ENCODE peak calls at places on chromosomes 2 and 18, in five cellular contexts. O, T, K, F and C are unnamed samples.

GRCh38 chr2:67888351-67889005 is 174.3 kb downstream of the C1D start:
- DNase-seq in O (no peak), T (no peak), K (no peak), F (no peak), C (no peak)

GRCh38 chr2:238114331-238114841 is 14.2 kb downstream of the ESPNL start:
- DNase-seq in O (no peak), T (no peak), K (no peak), F (no peak), C (no peak)

GRCh38 chr2:112869258-112869842 is 32.8 kb upstream of the IL1B start:
- DNase-seq in O (peak), T (peak), K (no peak), F (no peak), C (no peak)

GRCh38 chr2:197215988-197216979 is 94.3 kb downstream of the ANKRD44 start:
- DNase-seq in O (no peak), T (no peak), K (no peak), F (no peak), C (no peak)

GRCh38 chr18:31651369-31651768 is 33.0 kb downstream of the B4GALT6 start:
- DNase-seq in O (no peak), T (no peak), K (no peak), F (no peak), C (no peak)

GRCh38 chr2:58633576-58634365 is 392.6 kb upstream of the FANCL start:
- DNase-seq in O (no peak), T (no peak), K (no peak), F (no peak), C (no peak)

GRCh38 chr2:62306751-62307468 is 111.0 kb downstream of the B3GNT2 start:
- DNase-seq in O (no peak), T (peak), K (no peak), F (no peak), C (no peak)

GRCh38 chr2:126306539-126306938 is 349.4 kb upstream of the GYPC start:
- DNase-seq in O (no peak), T (no peak), K (no peak), F (no peak), C (no peak)

GRCh38 chr18:76519156-76519549 is 24.1 kb upstream of the ZNF516 start:
- DNase-seq in O (no peak), T (no peak), K (no peak), F (no peak), C (no peak)

GRCh38 chr2:232369126-232369955 is 9.2 kb upstream of the ALPP start:
- DNase-seq in O (peak), T (no peak), K (peak), F (no peak), C (no peak)

GRCh38 chr2:111659361-111660281 is 224.4 kb downstream of the ANAPC1 start:
- DNase-seq in O (peak), T (peak), K (peak), F (peak), C (no peak)

GRCh38 chr2:169799555-169799954 is 884 bp downstream of the SSB start:
- DNase-seq in O (no peak), T (no peak), K (no peak), F (no peak), C (no peak)

GRCh38 chr2:218711550-218711929 is 905 bp downstream of the TTLL4 start:
- DNase-seq in O (no peak), T (no peak), K (no peak), F (no peak), C (no peak)

GRCh38 chr2:169108098-169108884 is 38.9 kb downstream of the DHRS9 start:
- DNase-seq in O (no peak), T (no peak), K (no peak), F (no peak), C (no peak)

GRCh38 chr2:113111823-113112287 is 15.5 kb upstream of the IL1RN start:
- DNase-seq in O (no peak), T (no peak), K (no peak), F (no peak), C (no peak)

GRCh38 chr2:108315408-108316193 is 26.9 kb downstream of the SULT1C2 start:
- DNase-seq in O (no peak), T (peak), K (no peak), F (no peak), C (no peak)

GRCh38 chr2:29519996-29520395 is 401.4 kb downstream of the ALK start:
- DNase-seq in O (no peak), T (no peak), K (no peak), F (no peak), C (no peak)

GRCh38 chr2:172107690-172108586 is 5.2 kb upstream of the DLX2 start:
- DNase-seq in O (no peak), T (no peak), K (no peak), F (no peak), C (no peak)

GRCh38 chr2:164903944-164904343 is 51.4 kb downstream of the SLC38A11 start:
- DNase-seq in O (no peak), T (peak), K (no peak), F (no peak), C (no peak)

GRCh38 chr2:112834379-112835014 is 2.1 kb downstream of the IL1B start:
- DNase-seq in O (no peak), T (no peak), K (no peak), F (no peak), C (no peak)

GRCh38 chr2:73203055-73203681 is 794 bp downstream of the NOTO start:
- DNase-seq in O (no peak), T (no peak), K (no peak), F (no peak), C (no peak)

GRCh38 chr2:73208258-73208657 is 5.8 kb upstream of the SMYD5 start:
- DNase-seq in O (no peak), T (no peak), K (no peak), F (no peak), C (no peak)

GRCh38 chr2:73205611-73206010 is 3.2 kb downstream of the NOTO start:
- DNase-seq in O (no peak), T (no peak), K (no peak), F (no peak), C (no peak)

GRCh38 chr2:73197579-73197978 is 4.8 kb upstream of the NOTO start:
- DNase-seq in O (no peak), T (no peak), K (no peak), F (no peak), C (no peak)

GRCh38 chr2:73202156-73203054 is at the start of gene NOTO:
- DNase-seq in O (no peak), T (no peak), K (no peak), F (no peak), C (no peak)
- TF ChIP-seq POLR2AphosphoS5 in O (no peak), T (no peak), K (no peak), F (no peak), C (no peak)

GRCh38 chr2:74502720-74503505 is 3.5 kb upstream of the LBX2 start:
- DNase-seq in O (peak), T (no peak), K (peak), F (no peak), C (no peak)
- TF ChIP-seq POLR2AphosphoS5 in O (no peak), T (peak), K (peak), F (peak), C (peak)

DNA sequence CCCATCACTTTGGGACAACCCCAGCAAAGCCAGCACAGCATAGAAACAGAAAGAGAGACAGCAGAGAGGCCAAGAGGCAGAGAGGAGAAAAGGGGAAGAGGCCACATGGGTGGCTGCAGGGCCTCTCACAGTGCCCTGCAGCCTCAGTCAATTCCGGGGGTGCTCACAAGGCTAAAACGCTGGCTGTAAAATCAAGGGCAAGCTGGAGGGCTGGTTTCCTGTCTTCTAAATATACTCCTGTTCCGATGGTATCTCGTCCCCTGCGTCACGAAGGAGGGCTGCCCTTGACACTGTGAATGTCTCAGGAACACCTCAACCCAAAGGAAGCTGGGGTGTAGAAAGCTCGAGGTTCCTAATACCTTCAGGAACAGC is 166.5 kb upstream of the ID2 start:
- DNase-seq in O (no peak), T (no peak), K (no peak), F (no peak), C (peak)
- TF ChIP-seq POLR2AphosphoS5 in O (no peak), T (no peak), K (no peak), F (no peak), C (no peak)

DNA sequence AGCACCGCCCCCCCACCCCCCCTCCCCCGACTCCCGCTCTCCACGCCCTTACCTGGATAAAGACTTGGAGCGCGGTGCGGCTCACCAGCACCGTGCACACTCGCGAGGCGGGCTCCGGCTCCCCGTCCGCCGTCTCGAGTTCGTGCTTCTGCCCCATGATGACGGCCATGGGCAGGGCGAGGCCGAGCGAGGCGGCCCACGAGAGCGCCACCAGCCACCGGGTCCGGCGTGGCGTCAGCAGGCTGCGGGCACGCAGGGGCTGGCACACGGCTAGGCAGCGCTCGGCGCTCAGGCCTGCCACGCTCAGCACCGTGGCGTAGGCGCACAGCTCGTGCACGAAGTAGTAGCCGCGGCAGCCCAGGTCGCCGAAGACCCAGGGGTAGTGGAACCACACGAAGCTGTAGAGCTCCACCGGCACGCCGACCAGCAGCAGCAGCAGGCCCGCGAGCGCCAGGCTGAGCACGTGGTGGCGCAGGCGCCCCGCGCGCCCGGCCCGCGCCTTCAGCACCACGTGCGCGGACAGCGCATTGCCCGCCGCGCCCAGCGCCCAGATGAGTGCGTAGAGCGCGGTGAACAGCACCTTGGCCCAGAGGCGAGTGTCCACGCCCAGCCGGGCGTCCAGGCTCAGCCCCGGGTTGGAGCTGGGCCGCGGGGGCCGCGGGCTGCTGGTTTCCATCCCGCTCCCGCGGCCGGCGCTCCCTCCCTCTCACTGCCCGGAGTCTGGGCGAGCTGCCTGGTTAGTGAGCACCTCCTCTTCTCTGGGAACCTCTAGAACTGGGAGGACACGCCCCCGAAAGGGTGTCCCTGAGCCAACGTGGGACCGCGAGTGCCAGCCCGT is at the start of gene NTSR2:
- DNase-seq in O (no peak), T (peak), K (peak), F (peak), C (no peak)
- TF ChIP-seq POLR2AphosphoS5 in O (no peak), T (no peak), K (no peak), F (no peak), C (no peak)

GRCh38 chr2:160087854-160088745 is 25.7 kb upstream of the PLA2R1 start:
- DNase-seq in O (no peak), T (no peak), K (no peak), F (no peak), C (no peak)
- TF ChIP-seq POLR2AphosphoS5 in O (no peak), T (no peak), K (no peak), F (no peak), C (no peak)

DNA sequence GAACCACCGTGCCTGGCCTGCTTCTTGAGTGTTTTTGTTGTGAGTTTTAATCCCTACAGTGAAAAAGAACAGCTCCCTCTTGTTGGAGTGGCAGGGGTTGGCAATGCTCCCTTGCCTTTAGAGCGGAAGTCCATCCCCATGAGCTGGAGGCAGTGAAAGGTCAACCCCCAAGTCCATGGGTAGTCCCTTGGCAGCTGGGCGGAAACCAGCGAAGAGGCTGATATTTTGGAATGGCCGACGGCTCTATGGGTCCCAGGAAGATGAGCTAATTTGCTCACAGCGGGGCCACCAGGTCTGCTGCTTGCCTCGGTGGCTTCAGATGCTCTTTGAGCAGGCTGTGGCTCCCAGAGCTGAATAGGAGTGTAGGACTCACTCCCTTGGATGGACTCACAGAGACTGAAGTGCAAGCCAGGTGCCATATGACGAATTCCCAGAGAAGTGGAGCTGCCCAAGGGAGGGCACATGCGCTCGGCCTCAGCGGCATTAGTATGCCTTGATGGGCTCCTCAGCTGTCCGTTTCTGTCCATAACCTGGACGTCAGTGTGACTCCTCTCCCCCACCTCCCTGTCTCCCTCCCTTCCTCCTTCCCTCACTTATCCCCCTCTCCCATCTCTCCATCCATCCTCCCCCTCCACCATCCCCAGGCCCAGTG is 25.4 kb upstream of the RHOB start:
- DNase-seq in O (peak), T (no peak), K (no peak), F (no peak), C (no peak)
- TF ChIP-seq POLR2AphosphoS5 in O (no peak), T (no peak), K (no peak), F (no peak), C (no peak)

DNA sequence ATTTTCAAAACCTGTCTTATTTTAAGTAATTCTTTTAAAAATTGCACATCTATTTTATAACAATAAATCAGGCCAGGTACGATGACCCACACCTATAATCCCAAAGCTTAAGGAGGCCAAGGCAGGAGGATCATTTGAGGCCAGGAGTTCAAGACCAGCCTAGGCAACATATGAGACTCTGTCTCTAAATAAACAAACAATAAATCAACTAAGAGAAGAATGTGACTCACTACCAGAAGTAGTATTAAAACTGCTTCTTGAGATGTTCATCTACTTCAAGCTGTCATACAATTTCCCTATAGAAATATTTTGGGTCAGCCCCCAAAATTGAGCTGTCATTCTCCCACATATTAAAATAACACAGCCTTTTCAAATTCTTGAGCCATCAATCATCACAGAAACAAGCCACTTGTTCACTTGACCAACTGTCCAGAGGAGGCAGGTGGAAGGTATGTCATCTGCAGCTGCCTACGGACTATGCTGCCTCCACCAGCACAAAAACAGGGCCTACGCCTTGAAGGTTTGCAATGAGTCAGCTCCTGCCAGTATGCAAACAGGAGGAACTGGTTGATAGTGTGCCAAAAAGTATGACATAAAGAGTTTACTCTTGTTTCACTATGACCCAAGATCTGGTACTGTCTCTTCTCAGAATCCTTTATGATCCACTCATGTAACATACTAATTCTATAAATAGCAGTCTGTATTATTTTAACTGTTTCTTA is 33.6 kb downstream of the KIDINS220 start:
- DNase-seq in O (no peak), T (peak), K (no peak), F (no peak), C (peak)
- TF ChIP-seq POLR2AphosphoS5 in O (no peak), T (peak), K (peak), F (no peak), C (no peak)

DNA sequence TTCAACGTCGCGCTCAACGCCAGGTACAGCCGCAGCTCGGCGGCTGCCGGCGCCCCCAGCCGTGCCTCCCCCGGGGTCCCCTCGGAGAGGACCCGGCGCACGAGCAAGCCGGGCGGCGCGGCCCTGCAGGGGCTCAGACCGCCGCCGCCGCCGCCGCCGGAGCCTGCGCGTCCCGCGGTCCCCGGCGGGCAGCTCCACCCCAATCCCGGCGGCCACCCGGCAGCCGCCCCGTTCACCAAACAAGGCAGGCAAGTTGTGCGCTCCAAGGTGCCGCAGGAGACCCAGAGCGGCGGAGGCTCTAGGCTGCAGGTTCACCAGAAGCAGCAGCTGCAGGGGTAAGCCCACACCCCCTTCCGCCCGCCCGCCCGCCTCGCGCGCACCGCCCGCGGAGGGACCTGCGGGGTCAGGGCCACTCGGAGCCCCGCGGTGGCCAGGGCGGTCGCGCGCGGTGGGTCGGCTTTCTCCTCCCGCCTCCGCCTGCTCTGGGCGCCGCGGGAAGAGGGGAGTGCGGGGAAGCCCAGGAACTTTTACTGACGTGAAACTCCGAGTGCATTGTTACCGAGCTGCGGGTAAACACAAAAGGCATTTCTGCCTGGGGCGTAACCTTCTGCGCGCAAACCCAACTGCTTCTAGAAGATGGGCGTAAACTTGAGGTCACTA is 861 bp downstream of the LTBP1 start:
- DNase-seq in O (no peak), T (peak), K (peak), F (no peak), C (peak)
- TF ChIP-seq POLR2AphosphoS5 in O (no peak), T (no peak), K (peak), F (no peak), C (no peak)

GRCh38 chr18:74257083-74257482 is 34.7 kb downstream of the CYB5A start:
- DNase-seq in O (no peak), T (no peak), K (no peak), F (no peak), C (no peak)

GRCh38 chr18:74252032-74252380 is 39.8 kb downstream of the CYB5A start:
- DNase-seq in O (peak), T (no peak), K (no peak), F (no peak), C (no peak)

GRCh38 chr18:74256190-74256589 is 35.6 kb downstream of the CYB5A start:
- DNase-seq in O (no peak), T (no peak), K (no peak), F (no peak), C (no peak)

GRCh38 chr18:74251297-74252031 is 40.3 kb downstream of the CYB5A start:
- DNase-seq in O (no peak), T (no peak), K (no peak), F (no peak), C (no peak)

GRCh38 chr18:74255022-74255658 is 36.6 kb downstream of the CYB5A start:
- DNase-seq in O (no peak), T (peak), K (peak), F (no peak), C (no peak)
- TF ChIP-seq POLR2AphosphoS5 in O (no peak), T (peak), K (peak), F (no peak), C (no peak)